ENCODE peak calls at places on chromosome 4, in eight cellular contexts. C is suprapubic skin, H is ovary, L is endothelial cell of umbilical vein, D is A549, F is esophagus squamous epithelium, N is uterus, Y is HCT116. B is an unnamed sample.

GRCh38 chr4:90219822-90220221 is 92.6 kb downstream of the CCSER1 start:
- DNase-seq in L (no peak), H (no peak), D (no peak), Y (no peak), C (no peak), F (no peak), N (no peak), B (no peak)

GRCh38 chr4:70637239-70637920 is 8.8 kb downstream of the ENAM start:
- DNase-seq in N (no peak), Y (no peak), H (no peak), D (no peak), C (no peak), F (no peak), L (no peak), B (no peak)

GRCh38 chr4:2074588-2074987 is 15.5 kb downstream of the NAT8L start:
- DNase-seq in F (no peak), H (no peak), L (no peak), N (no peak), C (peak), Y (no peak), D (no peak), B (no peak)

GRCh38 chr4:57639566-57640328 is 529.6 kb upstream of the IGFBP7 start:
- DNase-seq in D (no peak), C (no peak), H (no peak), L (no peak), Y (no peak), N (no peak), F (no peak), B (no peak)

GRCh38 chr4:174116021-174116420 is 167.4 kb downstream of the FBXO8 start:
- DNase-seq in F (no peak), L (no peak), C (no peak), Y (no peak), N (no peak), H (no peak), D (no peak), B (no peak)

GRCh38 chr4:80592950-80593349 is 257.4 kb downstream of the CFAP299 start:
- DNase-seq in H (no peak), D (peak), F (no peak), C (no peak), Y (no peak), L (no peak), N (no peak), B (no peak)

GRCh38 chr4:14177987-14178386 is 550.5 kb upstream of the BOD1L1 start:
- DNase-seq in Y (no peak), L (peak), D (no peak), N (no peak), C (no peak), F (no peak), H (no peak), B (no peak)

GRCh38 chr4:25524616-25525146 is 131.0 kb upstream of the SLC34A2 start:
- DNase-seq in N (no peak), Y (no peak), D (no peak), L (no peak), C (no peak), H (no peak), F (no peak), B (no peak)

GRCh38 chr4:165715989-165716388 is 157.0 kb upstream of the TLL1 start:
- DNase-seq in C (no peak), F (no peak), N (no peak), D (no peak), L (no peak), H (no peak), Y (no peak), B (no peak)

GRCh38 chr4:825063-825968 is 613 bp downstream of the CPLX1 start:
- DNase-seq in N (no peak), L (no peak), D (no peak), Y (no peak), F (no peak), C (peak), H (peak), B (no peak)

DNA sequence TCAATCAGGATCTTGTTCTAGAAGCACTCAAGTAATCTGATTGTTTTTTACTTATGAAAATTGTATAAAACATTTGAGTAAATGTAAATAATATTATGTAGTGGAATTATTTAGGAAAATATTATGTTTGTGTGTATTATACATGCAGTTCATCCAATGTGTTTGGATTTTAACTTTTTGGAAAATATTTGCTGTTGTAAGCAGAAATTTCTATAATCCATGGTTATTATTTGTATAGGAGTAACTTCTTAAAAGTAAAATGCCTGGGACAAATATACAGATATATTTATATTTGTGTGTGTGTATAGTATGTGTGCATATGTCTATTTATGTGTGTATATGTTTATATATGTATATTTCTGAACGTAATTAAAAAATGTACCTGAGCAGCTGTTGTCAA is 1394.6 kb upstream of the AGA start:
- DNase-seq in C (no peak), F (no peak), D (no peak), H (no peak), Y (no peak), L (no peak), N (no peak), B (no peak)
- TF ChIP-seq POLR2A in C (no peak), F (no peak), D (no peak), H (no peak), Y (no peak), L (no peak), N (no peak), B (no peak)

DNA sequence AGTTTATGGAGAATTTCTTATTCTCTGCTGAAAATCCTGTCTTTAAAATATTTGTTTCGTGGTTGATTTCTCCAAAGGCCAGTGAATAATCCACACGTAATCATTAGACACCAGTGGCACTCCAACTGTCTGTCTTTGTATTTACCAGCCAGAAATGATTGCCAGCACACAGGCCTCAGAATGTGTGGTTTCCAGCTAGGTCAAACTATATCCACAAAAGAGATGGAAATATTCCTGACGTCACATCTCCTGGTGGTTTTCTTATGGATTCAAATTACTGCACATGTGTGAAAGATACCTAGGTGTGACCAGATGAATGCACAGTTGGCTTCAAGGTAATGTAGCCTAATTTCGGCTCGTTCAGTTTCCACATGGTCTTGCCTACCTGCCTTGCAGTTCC is 27.2 kb upstream of the TENM3 start:
- DNase-seq in H (no peak), Y (no peak), C (no peak), L (no peak), N (no peak), D (no peak), F (no peak), B (no peak)
- H3K27ac ChIP-seq in H (no peak), Y (no peak), C (no peak), L (no peak), N (no peak), D (peak), F (no peak), B (no peak)

DNA sequence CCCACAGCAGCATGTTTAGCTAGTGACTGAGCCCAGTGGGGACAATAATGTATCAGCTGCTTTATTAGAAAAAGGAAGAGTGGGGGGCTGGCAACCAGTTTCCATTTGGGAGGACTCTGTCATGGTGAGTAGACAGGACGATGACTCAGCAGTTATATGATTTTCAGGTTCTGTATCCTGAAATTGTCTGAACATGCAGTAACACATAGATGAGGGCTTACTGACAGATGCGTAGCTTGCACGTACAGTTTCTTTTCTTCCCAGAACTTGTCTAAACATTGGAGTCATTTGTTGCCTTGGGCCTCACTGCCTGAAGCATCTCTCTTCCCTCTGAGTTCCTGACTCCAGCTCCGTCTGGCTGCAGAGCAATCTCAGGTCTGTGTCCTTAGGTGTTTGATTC is 1415.6 kb upstream of the TENM3 start:
- DNase-seq in C (no peak), F (no peak), D (no peak), L (no peak), H (no peak), N (no peak), Y (no peak), B (no peak)
- H3K4me3 ChIP-seq in C (peak), F (peak), D (no peak), L (no peak), H (peak), N (peak), Y (no peak), B (no peak)

DNA sequence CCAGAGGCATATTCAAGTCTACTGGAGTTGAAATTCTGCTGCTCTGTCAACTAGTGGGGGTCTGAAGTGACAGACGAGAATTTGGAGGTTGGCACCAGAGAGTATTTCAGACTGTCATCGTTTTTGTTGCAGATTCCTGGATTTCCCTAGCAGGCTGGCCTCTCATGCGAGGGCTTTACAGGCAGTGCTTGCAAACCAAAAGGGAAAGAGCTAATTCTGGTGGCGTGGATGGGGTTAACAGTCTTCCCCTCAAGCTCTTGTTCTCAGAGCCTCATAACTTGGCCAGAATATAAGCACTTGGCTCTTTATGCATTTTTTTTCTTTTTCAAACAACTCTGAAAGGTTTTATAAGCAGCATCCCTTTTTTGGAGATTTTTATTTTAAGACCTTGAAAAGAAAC is at the start of gene SPARCL1:
- DNase-seq in N (peak), D (no peak), H (peak), L (no peak), Y (no peak), C (no peak), F (no peak), B (peak)
- TF ChIP-seq POLR2A in N (peak), D (no peak), H (no peak), L (no peak), Y (no peak), C (no peak), F (no peak), B (no peak)

GRCh38 chr4:98469776-98470175 is 188.6 kb downstream of the TSPAN5 start:
- DNase-seq in C (no peak), N (no peak), H (no peak), F (no peak), Y (no peak), L (no peak), D (no peak), B (no peak)

GRCh38 chr4:98467627-98468072 is 190.8 kb downstream of the TSPAN5 start:
- DNase-seq in H (peak), F (peak), D (peak), L (peak), Y (peak), C (peak), N (peak), B (peak)

GRCh38 chr4:98466868-98467599 is 191.4 kb downstream of the TSPAN5 start:
- DNase-seq in D (no peak), F (no peak), C (no peak), L (no peak), N (no peak), H (no peak), Y (no peak), B (no peak)

GRCh38 chr4:98470366-98470765 is 188.0 kb downstream of the TSPAN5 start:
- DNase-seq in C (no peak), Y (no peak), L (no peak), H (no peak), D (no peak), N (no peak), F (no peak), B (no peak)

DNA sequence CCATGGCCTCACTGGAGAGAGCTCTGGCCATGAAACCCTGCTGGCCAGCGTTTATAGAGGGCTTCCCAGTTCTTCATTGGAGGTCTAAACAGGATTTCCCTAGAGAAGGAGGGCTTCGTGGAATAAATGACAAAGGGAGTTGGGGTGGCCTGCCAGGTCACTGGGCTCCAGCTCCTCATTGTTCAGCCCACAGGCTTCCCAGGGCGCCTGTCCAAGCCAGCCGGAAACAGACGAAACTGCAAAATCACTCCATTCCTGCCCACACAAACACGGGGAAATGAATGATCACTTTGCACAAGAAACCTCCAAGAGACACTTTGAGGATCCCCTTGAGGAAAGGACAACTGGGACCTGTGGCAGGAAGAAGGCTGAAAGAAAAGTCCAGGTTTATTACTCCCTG is 189.7 kb downstream of the TSPAN5 start:
- DNase-seq in D (no peak), H (peak), Y (no peak), F (no peak), C (no peak), N (peak), L (peak), B (no peak)
- H3K27ac ChIP-seq in D (peak), H (no peak), Y (no peak), F (peak), C (no peak), N (peak), L (peak), B (no peak)

DNA sequence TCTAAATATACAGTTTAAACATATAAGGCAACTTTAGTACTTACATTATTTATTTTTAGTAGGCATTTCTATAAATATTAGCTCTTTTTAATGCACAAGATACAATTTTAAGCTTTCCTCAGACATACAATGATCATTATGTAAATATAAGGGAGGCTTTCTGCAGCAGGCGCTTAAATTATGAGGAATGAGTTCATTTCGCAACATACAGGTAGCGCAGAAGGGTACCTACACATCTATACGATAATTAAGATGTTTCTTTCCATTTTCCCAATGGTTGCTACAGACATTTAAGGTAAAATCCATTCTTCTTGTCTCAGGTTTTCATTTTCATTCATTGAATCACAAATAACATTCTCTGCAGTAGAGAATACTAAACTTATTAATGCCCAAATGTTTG is 1.2 kb downstream of the AASDH start:
- DNase-seq in H (no peak), D (no peak), F (no peak), N (no peak), C (no peak), L (no peak), Y (no peak), B (no peak)
- H3K4me3 ChIP-seq in H (no peak), D (peak), F (peak), N (no peak), C (peak), L (no peak), Y (peak), B (no peak)

DNA sequence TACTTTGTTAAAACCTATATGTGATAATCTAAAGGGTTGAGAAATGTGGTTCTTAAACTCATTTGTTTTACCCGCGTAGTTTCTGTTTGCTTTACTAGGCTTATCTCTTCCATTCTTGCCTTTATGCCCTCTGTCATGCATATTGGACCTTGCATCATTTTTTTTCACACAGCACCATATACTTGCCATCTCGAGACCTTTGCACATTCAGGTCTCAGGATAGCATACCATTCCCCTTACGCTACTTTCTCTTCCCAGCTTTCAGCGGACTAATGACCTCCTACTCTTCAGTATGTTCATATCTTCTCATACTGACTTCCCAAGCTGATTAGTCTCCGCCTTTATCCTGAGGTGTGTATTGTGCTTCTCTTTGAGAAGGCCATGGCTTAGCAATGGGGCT is 40.5 kb downstream of the USP38 start:
- DNase-seq in F (no peak), N (no peak), D (no peak), Y (no peak), H (no peak), C (no peak), L (no peak), B (no peak)
- TF ChIP-seq POLR2A in F (no peak), N (no peak), D (no peak), Y (no peak), H (no peak), C (no peak), L (no peak), B (no peak)

GRCh38 chr4:139030614-139031235 is 15.1 kb downstream of the NOCT start:
- DNase-seq in H (peak), F (no peak), L (peak), C (no peak), Y (peak), N (peak), D (peak), B (peak)
- H3K27ac ChIP-seq in H (no peak), F (no peak), L (no peak), C (no peak), Y (no peak), N (no peak), D (no peak), B (no peak)

GRCh38 chr4:52192697-52193096 is 141.6 kb downstream of the SPATA18 start:
- DNase-seq in D (no peak), F (no peak), C (no peak), H (no peak), Y (no peak), N (no peak), L (no peak), B (no peak)

DNA sequence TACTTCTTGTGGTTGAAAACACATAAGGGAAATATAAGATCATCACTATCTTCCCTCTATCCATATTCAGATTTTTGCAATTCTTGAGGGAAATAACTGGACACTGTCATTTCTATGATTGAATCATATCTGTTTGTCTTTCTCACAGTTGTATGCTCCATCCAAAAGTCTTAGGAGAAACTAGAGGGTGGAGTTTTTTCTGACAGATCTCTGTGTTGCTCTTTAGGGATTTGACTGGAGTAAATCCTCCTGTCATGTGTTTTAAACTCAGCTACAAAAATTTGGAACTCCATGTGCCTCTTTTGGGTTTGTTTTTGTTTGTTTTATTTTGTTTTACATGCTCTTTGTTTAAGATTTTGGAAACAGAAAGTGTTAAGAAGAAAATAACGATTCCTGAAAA is 136.5 kb downstream of the SPATA18 start:
- DNase-seq in D (no peak), H (no peak), Y (no peak), F (no peak), N (no peak), L (no peak), C (no peak), B (no peak)
- H3K4me3 ChIP-seq in D (no peak), H (no peak), Y (no peak), F (no peak), N (no peak), L (no peak), C (no peak), B (no peak)

GRCh38 chr4:158769175-158769831 is 477 bp downstream of the FNIP2 start:
- DNase-seq in C (peak), N (peak), H (peak), D (no peak), L (peak), F (no peak), Y (no peak), B (peak)
- TF ChIP-seq POLR2A in C (no peak), N (no peak), H (no peak), D (no peak), L (no peak), F (no peak), Y (no peak), B (no peak)

B was measured in prostate gland.